ENCODE peak calls at places on chromosomes 11 and 22, in six cellular contexts. One of them, this sample, is unnamed.

GRCh38 chr22:33666661-33667619 is 253.3 kb downstream of the LARGE1 start:
- DNase-seq in MCF 10A: no peak
- DNase-seq in effector CD4-positive, alpha-beta T cell: no peak
- DNase-seq in T-helper 2 cell: no peak
- DNase-seq in naive B cell: peak; percentile 6
- DNase-seq in epithelial cell of esophagus: no peak
- DNase-seq in this sample: no peak

GRCh38 chr11:15565846-15566245 is 451.1 kb downstream of the INSC start:
- DNase-seq in MCF 10A: no peak
- DNase-seq in T-helper 2 cell: no peak
- DNase-seq in naive B cell: no peak
- DNase-seq in effector CD4-positive, alpha-beta T cell: no peak
- DNase-seq in epithelial cell of esophagus: no peak
- DNase-seq in this sample: peak; percentile 50

GRCh38 chr11:102061276-102061675 is 14.0 kb downstream of the CFAP300 start:
- DNase-seq in epithelial cell of esophagus: peak; percentile 41
- DNase-seq in MCF 10A: peak; percentile 25
- DNase-seq in effector CD4-positive, alpha-beta T cell: no peak
- DNase-seq in T-helper 2 cell: no peak
- DNase-seq in naive B cell: no peak
- DNase-seq in this sample: no peak

GRCh38 chr11:102882389-102883024 is 7.7 kb upstream of the MMP12 start:
- DNase-seq in T-helper 2 cell: no peak
- DNase-seq in naive B cell: no peak
- DNase-seq in effector CD4-positive, alpha-beta T cell: no peak
- DNase-seq in MCF 10A: no peak
- DNase-seq in epithelial cell of esophagus: peak; percentile 80
- DNase-seq in this sample: no peak

GRCh38 chr11:82225930-82226329 is 507.7 kb downstream of the FAM181B start:
- DNase-seq in epithelial cell of esophagus: peak; percentile 4
- DNase-seq in MCF 10A: peak; percentile 2
- DNase-seq in naive B cell: no peak
- DNase-seq in T-helper 2 cell: no peak
- DNase-seq in effector CD4-positive, alpha-beta T cell: no peak
- DNase-seq in this sample: no peak

GRCh38 chr22:35393116-35394010 is 6.6 kb upstream of the MCM5 start:
- DNase-seq in MCF 10A: no peak
- DNase-seq in epithelial cell of esophagus: no peak
- DNase-seq in naive B cell: no peak
- DNase-seq in effector CD4-positive, alpha-beta T cell: no peak
- DNase-seq in T-helper 2 cell: no peak
- DNase-seq in this sample: no peak

GRCh38 chr11:6307879-6308278 is 12.4 kb downstream of the CAVIN3 start:
- DNase-seq in MCF 10A: no peak
- DNase-seq in T-helper 2 cell: no peak
- DNase-seq in naive B cell: no peak
- DNase-seq in effector CD4-positive, alpha-beta T cell: no peak
- DNase-seq in epithelial cell of esophagus: peak; percentile 58
- DNase-seq in this sample: no peak

GRCh38 chr22:49687786-49688515 is 139.7 kb downstream of the BRD1 start:
- DNase-seq in naive B cell: no peak
- DNase-seq in epithelial cell of esophagus: no peak
- DNase-seq in effector CD4-positive, alpha-beta T cell: no peak
- DNase-seq in MCF 10A: no peak
- DNase-seq in T-helper 2 cell: no peak
- DNase-seq in this sample: no peak

GRCh38 chr22:37180531-37181231 is 7.4 kb downstream of the C1QTNF6 start:
- DNase-seq in epithelial cell of esophagus: no peak
- DNase-seq in MCF 10A: no peak
- DNase-seq in naive B cell: no peak
- DNase-seq in effector CD4-positive, alpha-beta T cell: no peak
- DNase-seq in T-helper 2 cell: no peak
- DNase-seq in this sample: no peak

GRCh38 chr11:118100691-118101232 is 14.0 kb upstream of the SMIM35 start:
- DNase-seq in T-helper 2 cell: no peak
- DNase-seq in effector CD4-positive, alpha-beta T cell: no peak
- DNase-seq in epithelial cell of esophagus: no peak
- DNase-seq in naive B cell: no peak
- DNase-seq in MCF 10A: no peak
- DNase-seq in this sample: no peak

GRCh38 chr22:37018815-37019308 is 385 bp downstream of the TST start:
- DNase-seq in MCF 10A: peak; percentile 36
- DNase-seq in effector CD4-positive, alpha-beta T cell: no peak
- DNase-seq in epithelial cell of esophagus: peak; percentile 52
- DNase-seq in T-helper 2 cell: no peak
- DNase-seq in naive B cell: no peak
- DNase-seq in this sample: no peak

GRCh38 chr11:108019870-108020540 is 11.3 kb downstream of the CUL5 start:
- DNase-seq in epithelial cell of esophagus: peak; percentile 5
- DNase-seq in effector CD4-positive, alpha-beta T cell: no peak
- DNase-seq in T-helper 2 cell: no peak
- DNase-seq in MCF 10A: peak; percentile 56
- DNase-seq in naive B cell: no peak
- DNase-seq in this sample: no peak

GRCh38 chr11:47257518-47258316 is at the start of gene NR1H3:
- DNase-seq in naive B cell: no peak
- DNase-seq in effector CD4-positive, alpha-beta T cell: no peak
- DNase-seq in T-helper 2 cell: no peak
- DNase-seq in MCF 10A: peak; percentile 88
- DNase-seq in epithelial cell of esophagus: no peak
- DNase-seq in this sample: no peak

GRCh38 chr11:70813651-70814050 is 415.3 kb downstream of the CTTN start:
- DNase-seq in T-helper 2 cell: no peak
- DNase-seq in naive B cell: no peak
- DNase-seq in effector CD4-positive, alpha-beta T cell: no peak
- DNase-seq in MCF 10A: no peak
- DNase-seq in epithelial cell of esophagus: no peak
- DNase-seq in this sample: no peak

GRCh38 chr11:29449280-29450074 is 567.4 kb downstream of the KCNA4 start:
- DNase-seq in epithelial cell of esophagus: no peak
- DNase-seq in naive B cell: no peak
- DNase-seq in effector CD4-positive, alpha-beta T cell: no peak
- DNase-seq in T-helper 2 cell: no peak
- DNase-seq in MCF 10A: no peak
- DNase-seq in this sample: no peak

GRCh38 chr11:27076121-27076589 is 35.5 kb downstream of the BBOX1 start:
- DNase-seq in T-helper 2 cell: no peak
- DNase-seq in MCF 10A: peak; percentile 22
- DNase-seq in effector CD4-positive, alpha-beta T cell: no peak
- DNase-seq in epithelial cell of esophagus: no peak
- DNase-seq in naive B cell: no peak
- DNase-seq in this sample: no peak

GRCh38 chr22:43186272-43187170 is at the start of gene TTLL12:
- DNase-seq in effector CD4-positive, alpha-beta T cell: peak; percentile 39
- DNase-seq in T-helper 2 cell: peak; percentile 77
- DNase-seq in epithelial cell of esophagus: peak; percentile 60
- DNase-seq in MCF 10A: peak; percentile 38
- DNase-seq in naive B cell: peak; percentile 61
- DNase-seq in this sample: no peak

GRCh38 chr11:8025816-8026215 is 38.7 kb downstream of the EIF3F start:
- DNase-seq in naive B cell: no peak
- DNase-seq in MCF 10A: peak; percentile 25
- DNase-seq in effector CD4-positive, alpha-beta T cell: no peak
- DNase-seq in T-helper 2 cell: peak; percentile 35
- DNase-seq in epithelial cell of esophagus: peak; percentile 36
- DNase-seq in this sample: no peak

GRCh38 chr11:68936676-68937620 is 33.3 kb downstream of the IGHMBP2 start:
- DNase-seq in T-helper 2 cell: no peak
- DNase-seq in MCF 10A: no peak
- DNase-seq in effector CD4-positive, alpha-beta T cell: no peak
- DNase-seq in epithelial cell of esophagus: no peak
- DNase-seq in naive B cell: no peak
- DNase-seq in this sample: no peak

GRCh38 chr22:35349704-35350538 is 31.0 kb upstream of the HMOX1 start:
- DNase-seq in MCF 10A: no peak
- DNase-seq in T-helper 2 cell: no peak
- DNase-seq in epithelial cell of esophagus: no peak
- DNase-seq in effector CD4-positive, alpha-beta T cell: no peak
- DNase-seq in naive B cell: no peak
- DNase-seq in this sample: no peak

GRCh38 chr22:24989541-24989951 is 37.0 kb downstream of the KIAA1671 start:
- DNase-seq in effector CD4-positive, alpha-beta T cell: no peak
- DNase-seq in T-helper 2 cell: no peak
- DNase-seq in naive B cell: no peak
- DNase-seq in MCF 10A: peak; percentile 51
- DNase-seq in epithelial cell of esophagus: no peak
- DNase-seq in this sample: no peak

GRCh38 chr11:62433553-62434301 is 14.9 kb downstream of the SCGB1A1 start:
- DNase-seq in effector CD4-positive, alpha-beta T cell: no peak
- DNase-seq in T-helper 2 cell: no peak
- DNase-seq in naive B cell: no peak
- DNase-seq in epithelial cell of esophagus: no peak
- DNase-seq in MCF 10A: no peak
- DNase-seq in this sample: no peak

GRCh38 chr22:24175160-24175808 is 6.0 kb upstream of the SUSD2 start:
- DNase-seq in epithelial cell of esophagus: peak; percentile 71
- DNase-seq in MCF 10A: peak; percentile 79
- DNase-seq in T-helper 2 cell: peak; percentile 52
- DNase-seq in naive B cell: peak; percentile 55
- DNase-seq in effector CD4-positive, alpha-beta T cell: peak; percentile 52
- DNase-seq in this sample: peak; percentile 51

GRCh38 chr11:113553905-113554304 is 78.7 kb upstream of the DRD2 start:
- DNase-seq in epithelial cell of esophagus: no peak
- DNase-seq in MCF 10A: no peak
- DNase-seq in T-helper 2 cell: no peak
- DNase-seq in effector CD4-positive, alpha-beta T cell: no peak
- DNase-seq in naive B cell: no peak
- DNase-seq in this sample: no peak

GRCh38 chr22:22432479-22432878 is 76.1 kb downstream of the ZNF280B start:
- DNase-seq in T-helper 2 cell: no peak
- DNase-seq in MCF 10A: no peak
- DNase-seq in epithelial cell of esophagus: no peak
- DNase-seq in naive B cell: no peak
- DNase-seq in effector CD4-positive, alpha-beta T cell: no peak
- DNase-seq in this sample: no peak

GRCh38 chr11:126834149-126834548 is 166.4 kb downstream of the KIRREL3 start:
- DNase-seq in effector CD4-positive, alpha-beta T cell: no peak
- DNase-seq in T-helper 2 cell: no peak
- DNase-seq in naive B cell: no peak
- DNase-seq in epithelial cell of esophagus: no peak
- DNase-seq in MCF 10A: no peak
- DNase-seq in this sample: no peak

GRCh38 chr11:75652936-75653335 is 15.9 kb downstream of the MAP6 start:
- DNase-seq in MCF 10A: no peak
- DNase-seq in T-helper 2 cell: no peak
- DNase-seq in epithelial cell of esophagus: no peak
- DNase-seq in effector CD4-positive, alpha-beta T cell: no peak
- DNase-seq in naive B cell: no peak
- DNase-seq in this sample: no peak

GRCh38 chr11:272195-272930 is 5.8 kb upstream of the NLRP6 start:
- DNase-seq in effector CD4-positive, alpha-beta T cell: no peak
- DNase-seq in epithelial cell of esophagus: no peak
- DNase-seq in MCF 10A: no peak
- DNase-seq in naive B cell: no peak
- DNase-seq in T-helper 2 cell: no peak
- DNase-seq in this sample: no peak

GRCh38 chr11:111527279-111527678 is 12.7 kb downstream of the HOATZ start:
- DNase-seq in epithelial cell of esophagus: no peak
- DNase-seq in naive B cell: no peak
- DNase-seq in T-helper 2 cell: no peak
- DNase-seq in effector CD4-positive, alpha-beta T cell: no peak
- DNase-seq in MCF 10A: no peak
- DNase-seq in this sample: no peak

GRCh38 chr11:16912607-16913006 is 101.6 kb downstream of the PLEKHA7 start:
- DNase-seq in naive B cell: no peak
- DNase-seq in epithelial cell of esophagus: no peak
- DNase-seq in MCF 10A: no peak
- DNase-seq in effector CD4-positive, alpha-beta T cell: no peak
- DNase-seq in T-helper 2 cell: no peak
- DNase-seq in this sample: no peak

GRCh38 chr11:71129624-71130023 is 122.8 kb downstream of the SHANK2 start:
- DNase-seq in effector CD4-positive, alpha-beta T cell: no peak
- DNase-seq in epithelial cell of esophagus: peak; percentile 92
- DNase-seq in T-helper 2 cell: no peak
- DNase-seq in naive B cell: no peak
- DNase-seq in MCF 10A: peak; percentile 10
- DNase-seq in this sample: no peak

GRCh38 chr22:32957093-32957835 is 100.9 kb downstream of the SYN3 start:
- DNase-seq in naive B cell: no peak
- DNase-seq in MCF 10A: no peak
- DNase-seq in epithelial cell of esophagus: peak; percentile 48
- DNase-seq in effector CD4-positive, alpha-beta T cell: no peak
- DNase-seq in T-helper 2 cell: no peak
- DNase-seq in this sample: no peak

GRCh38 chr11:12668166-12668565 is 6.1 kb upstream of the TEAD1 start:
- DNase-seq in naive B cell: no peak
- DNase-seq in effector CD4-positive, alpha-beta T cell: no peak
- DNase-seq in MCF 10A: no peak
- DNase-seq in T-helper 2 cell: no peak
- DNase-seq in epithelial cell of esophagus: no peak
- DNase-seq in this sample: no peak

GRCh38 chr11:19819148-19819547 is 106.5 kb downstream of the NAV2 start:
- DNase-seq in effector CD4-positive, alpha-beta T cell: no peak
- DNase-seq in epithelial cell of esophagus: no peak
- DNase-seq in naive B cell: no peak
- DNase-seq in T-helper 2 cell: no peak
- DNase-seq in MCF 10A: no peak
- DNase-seq in this sample: no peak

GRCh38 chr22:24107668-24108067 is 73.6 kb upstream of the SUSD2 start:
- DNase-seq in epithelial cell of esophagus: peak; percentile 59
- DNase-seq in MCF 10A: peak; percentile 60
- DNase-seq in naive B cell: no peak
- DNase-seq in effector CD4-positive, alpha-beta T cell: no peak
- DNase-seq in T-helper 2 cell: peak; percentile 35
- DNase-seq in this sample: no peak

GRCh38 chr11:44618561-44619425 is 53.3 kb downstream of the CD82 start:
- DNase-seq in epithelial cell of esophagus: no peak
- DNase-seq in naive B cell: no peak
- DNase-seq in MCF 10A: no peak
- DNase-seq in T-helper 2 cell: no peak
- DNase-seq in effector CD4-positive, alpha-beta T cell: no peak
- DNase-seq in this sample: no peak

GRCh38 chr22:21015051-21016006 is at the start of gene P2RX6:
- DNase-seq in MCF 10A: peak; percentile 32
- DNase-seq in epithelial cell of esophagus: no peak
- DNase-seq in effector CD4-positive, alpha-beta T cell: no peak
- DNase-seq in naive B cell: no peak
- DNase-seq in T-helper 2 cell: no peak
- DNase-seq in this sample: no peak

GRCh38 chr11:122235615-122236014 is 119.6 kb upstream of the BLID start:
- DNase-seq in effector CD4-positive, alpha-beta T cell: no peak
- DNase-seq in T-helper 2 cell: no peak
- DNase-seq in MCF 10A: peak; percentile 80
- DNase-seq in epithelial cell of esophagus: peak; percentile 65
- DNase-seq in naive B cell: no peak
- DNase-seq in this sample: no peak

This sample was measured in NCI-H1930.